ENCODE peak calls at places on chromosomes 3 and 15, in six cellular contexts. Q is T-helper 1 cell; H is stimulated activated CD8-positive, alpha-beta memory T cell treated with anti-CD3 and anti-CD28 coated beads, Interleukin-15, amount 100 ng/mL, for 24 hours; M is ascending aorta; X is posterior vena cava; T is posterior cingulate gyrus. W is an unnamed sample.

GRCh38 chr3:189260556-189261493 is 89.1 kb downstream of the TPRG1 start:
- DNase-seq in Q (no peak), H (no peak), M (peak), X (peak), T (no peak), W (no peak)

GRCh38 chr3:34675383-34676120 is 877.1 kb downstream of the PDCD6IP start:
- DNase-seq in Q (no peak), H (no peak), M (no peak), X (no peak), T (no peak), W (no peak)

GRCh38 chr3:179958759-179959158 is 78.0 kb downstream of the PEX5L start:
- DNase-seq in Q (no peak), H (no peak), M (no peak), X (no peak), T (no peak), W (no peak)

GRCh38 chr15:85137507-85138175 is 156.0 kb downstream of the PDE8A start:
- DNase-seq in Q (no peak), H (no peak), M (no peak), X (no peak), T (no peak), W (no peak)

GRCh38 chr15:95265419-95265997 is 1034.1 kb downstream of the MCTP2 start:
- DNase-seq in Q (no peak), H (no peak), M (no peak), X (no peak), T (no peak), W (no peak)

GRCh38 chr3:42499478-42499871 is 3.0 kb upstream of the VIPR1 start:
- DNase-seq in Q (no peak), H (no peak), M (peak), X (peak), T (no peak), W (no peak)

GRCh38 chr3:123816673-123817207 is 67.4 kb downstream of the MYLK start:
- DNase-seq in Q (no peak), H (no peak), M (no peak), X (no peak), T (no peak), W (no peak)

GRCh38 chr3:98901032-98901464 is 447 bp downstream of the DCBLD2 start:
- DNase-seq in Q (no peak), H (no peak), M (peak), X (peak), T (peak), W (no peak)

GRCh38 chr15:96068897-96069296 is 261.6 kb upstream of the NR2F2 start:
- DNase-seq in Q (no peak), H (no peak), M (no peak), X (no peak), T (no peak), W (no peak)

GRCh38 chr3:72282918-72283317 is 498.0 kb upstream of the PROK2 start:
- DNase-seq in Q (no peak), H (no peak), M (no peak), X (no peak), T (no peak), W (no peak)

GRCh38 chr15:65384505-65384894 is 6.7 kb upstream of the IGDCC3 start:
- DNase-seq in Q (no peak), H (no peak), M (no peak), X (no peak), T (no peak), W (no peak)

GRCh38 chr15:81942157-81942556 is 103.7 kb downstream of the MEX3B start:
- DNase-seq in Q (no peak), H (no peak), M (no peak), X (no peak), T (no peak), W (no peak)

GRCh38 chr3:42300013-42300412 is 34.0 kb upstream of the CCK start:
- DNase-seq in Q (no peak), H (no peak), M (no peak), X (no peak), T (no peak), W (no peak)

GRCh38 chr3:197372076-197372661 is 73.8 kb upstream of the DLG1 start:
- DNase-seq in Q (no peak), H (no peak), M (no peak), X (peak), T (no peak), W (no peak)

GRCh38 chr15:84669726-84670125 is 11.7 kb upstream of the NMB start:
- DNase-seq in Q (no peak), H (no peak), M (no peak), X (no peak), T (no peak), W (no peak)

GRCh38 chr15:31267161-31268107 is 59.2 kb upstream of the KLF13 start:
- DNase-seq in Q (no peak), H (no peak), M (peak), X (peak), T (no peak), W (no peak)

GRCh38 chr3:41075958-41076357 is 123.3 kb upstream of the CTNNB1 start:
- DNase-seq in Q (no peak), H (no peak), M (peak), X (peak), T (no peak), W (no peak)

GRCh38 chr3:132256984-132257383 is 60.2 kb upstream of the ACP3 start:
- DNase-seq in Q (no peak), H (no peak), M (no peak), X (no peak), T (no peak), W (no peak)

GRCh38 chr15:99729920-99730319 is 3.3 kb downstream of the LYSMD4 start:
- DNase-seq in Q (no peak), H (no peak), M (peak), X (peak), T (peak), W (no peak)

GRCh38 chr3:150488867-150489266 is 57.4 kb downstream of the SERP1 start:
- DNase-seq in Q (no peak), H (no peak), M (no peak), X (no peak), T (no peak), W (no peak)

GRCh38 chr15:43958894-43959330 is 132.1 kb downstream of the WDR76 start:
- DNase-seq in Q (no peak), H (no peak), M (no peak), X (no peak), T (no peak), W (no peak)

GRCh38 chr3:138946554-138947302 is at the start of the genes FOXL2 and FOXL2NB:
- DNase-seq in Q (no peak), H (no peak), M (no peak), X (no peak), T (no peak), W (no peak)

GRCh38 chr15:63392355-63393009 is 10.8 kb upstream of the CA12 start:
- DNase-seq in Q (no peak), H (no peak), M (no peak), X (no peak), T (no peak), W (no peak)

GRCh38 chr3:83946045-83946444 is 1012.7 kb upstream of the CADM2 start:
- DNase-seq in Q (no peak), H (no peak), M (no peak), X (no peak), T (no peak), W (no peak)

GRCh38 chr3:172449468-172450149 is 1.4 kb upstream of the GHSR start:
- DNase-seq in Q (no peak), H (no peak), M (no peak), X (peak), T (no peak), W (no peak)

GRCh38 chr15:76253851-76254440 is 57.3 kb downstream of the ETFA start:
- DNase-seq in Q (no peak), H (no peak), M (no peak), X (no peak), T (no peak), W (no peak)

GRCh38 chr15:84800365-84800806 is 16.8 kb upstream of the ALPK3 start:
- DNase-seq in Q (no peak), H (no peak), M (no peak), X (no peak), T (no peak), W (no peak)

GRCh38 chr3:58986654-58987053 is 63.2 kb downstream of the CFAP20DC start:
- DNase-seq in Q (no peak), H (no peak), M (no peak), X (no peak), T (no peak), W (no peak)

GRCh38 chr3:187456268-187456667 is 88.1 kb downstream of the RTP4 start:
- DNase-seq in Q (no peak), H (no peak), M (peak), X (peak), T (no peak), W (no peak)

GRCh38 chr3:45464336-45464809 is 76.0 kb downstream of the LARS2 start:
- DNase-seq in Q (no peak), H (no peak), M (peak), X (no peak), T (no peak), W (no peak)

GRCh38 chr15:95495033-95495541 is 835.4 kb upstream of the NR2F2 start:
- DNase-seq in Q (no peak), H (no peak), M (peak), X (no peak), T (no peak), W (peak)

GRCh38 chr15:26082069-26082832 is 219.1 kb upstream of the ATP10A start:
- DNase-seq in Q (peak), H (peak), M (peak), X (peak), T (peak), W (peak)

GRCh38 chr3:2024037-2024436 is 74.6 kb upstream of the CNTN4 start:
- DNase-seq in Q (no peak), H (no peak), M (no peak), X (no peak), T (no peak), W (no peak)

GRCh38 chr15:96768435-96768789 is 437.9 kb downstream of the NR2F2 start:
- DNase-seq in Q (no peak), H (no peak), M (no peak), X (no peak), T (no peak), W (no peak)

GRCh38 chr15:69653846-69654245 is 201.2 kb downstream of the RPLP1 start:
- DNase-seq in Q (no peak), H (no peak), M (peak), X (no peak), T (no peak), W (no peak)

GRCh38 chr3:27307566-27307965 is 61.6 kb downstream of the NEK10 start:
- DNase-seq in Q (no peak), H (no peak), M (no peak), X (no peak), T (no peak), W (no peak)

GRCh38 chr3:182500294-182500693 is 293.0 kb upstream of the ATP11B start:
- DNase-seq in Q (no peak), H (no peak), M (no peak), X (peak), T (no peak), W (no peak)

W was measured in frontal cortex.